ENCODE peak calls at places on chromosome 21, in six cellular contexts. J is GM04504; D is NCI-H1092 treated with DMSO at 0.1 percent for 48 hours; G is T1000; T is transverse colon; M is stimulated activated CD8-positive, alpha-beta memory T cell treated with anti-CD3 and anti-CD28 coated beads, Interleukin-15, amount 100 ng/mL, for 1 hour. W is an unnamed sample.

GRCh38 chr21:21074305-21074704 is 76.1 kb downstream of the NCAM2 start:
- DNase-seq in G (no peak), J (no peak), M (no peak), T (no peak), D (no peak), W (no peak)

GRCh38 chr21:36241717-36242116 is 78.3 kb upstream of the MORC3 start:
- DNase-seq in D (no peak), J (no peak), M (no peak), G (no peak), T (no peak), W (no peak)

GRCh38 chr21:45442276-45442675 is 37.3 kb downstream of the COL18A1 start:
- DNase-seq in G (no peak), M (no peak), J (no peak), D (no peak), T (no peak), W (no peak)

GRCh38 chr21:21146587-21147373 is 148.6 kb downstream of the NCAM2 start:
- DNase-seq in T (no peak), D (no peak), J (no peak), G (no peak), M (no peak), W (no peak)

GRCh38 chr21:46082638-46083270 is 15.2 kb upstream of the COL6A2 start:
- DNase-seq in D (no peak), G (no peak), M (no peak), J (no peak), T (no peak), W (peak; percentile 47)

GRCh38 chr21:34116569-34116968 is 43.2 kb downstream of the MRPS6 start:
- DNase-seq in T (peak; percentile 36), M (no peak), D (no peak), J (no peak), G (no peak), W (no peak)

GRCh38 chr21:21688877-21689276 is 690.7 kb downstream of the NCAM2 start:
- DNase-seq in D (peak; percentile 1), G (no peak), M (no peak), J (no peak), T (no peak), W (peak; percentile 31)

GRCh38 chr21:43982489-43983078 is 29.5 kb upstream of the TRAPPC10 start:
- DNase-seq in T (no peak), G (no peak), J (no peak), D (no peak), M (no peak), W (no peak)

GRCh38 chr21:45880097-45881068 is 101.2 kb upstream of the COL6A1 start:
- DNase-seq in T (peak; percentile 64), J (peak; percentile 69), G (no peak), M (peak; percentile 54), D (peak; percentile 55), W (peak; percentile 78)

GRCh38 chr21:41926807-41927171 is 27.0 kb downstream of the C2CD2 start:
- DNase-seq in D (no peak), J (no peak), T (no peak), G (no peak), M (no peak), W (no peak)

GRCh38 chr21:44090332-44090731 is 16.9 kb upstream of the PWP2 start:
- DNase-seq in M (no peak), T (peak; percentile 91), G (no peak), J (no peak), D (no peak), W (no peak)

W was measured in AG10803.